ENCODE peak calls at places on chromosomes 13 and 19, in four cellular contexts. J, A, S and L are unnamed samples.

GRCh38 chr19:2969104-2969504 is 8.3 kb upstream of the TLE6 start:
- DNase-seq in A (peak), J (no peak), S (no peak), L (no peak)

GRCh38 chr13:38686635-38687245 is at the start of gene FREM2:
- DNase-seq in S (peak), A (peak), J (peak), L (peak)

GRCh38 chr19:7159105-7159933 is 89.8 kb downstream of the ZNF557 start:
- DNase-seq in S (no peak), J (no peak), A (no peak), L (no peak)

GRCh38 chr13:19181021-19181620 is 503 bp downstream of the TUBA3C start:
- DNase-seq in J (no peak), S (no peak), A (no peak), L (no peak)

GRCh38 chr19:3359850-3360493 is 6.4 kb upstream of the NFIC start:
- DNase-seq in J (no peak), S (no peak), A (no peak), L (no peak)

GRCh38 chr13:43648733-43649132 is 138.0 kb downstream of the ENOX1 start:
- DNase-seq in J (no peak), S (no peak), A (no peak), L (no peak)

GRCh38 chr13:83057119-83057518 is 825.2 kb downstream of the SLITRK1 start:
- DNase-seq in S (no peak), J (no peak), A (no peak), L (no peak)

GRCh38 chr13:97194473-97194872 is 27.7 kb upstream of the MBNL2 start:
- DNase-seq in A (no peak), J (peak), S (no peak), L (no peak)

GRCh38 chr13:37175996-37176395 is 70.5 kb upstream of the CSNK1A1L start:
- DNase-seq in A (no peak), S (no peak), J (no peak), L (no peak)

GRCh38 chr19:42270346-42271044 is 1.4 kb downstream of the CIC start:
- DNase-seq in S (no peak), A (no peak), J (peak), L (no peak)

GRCh38 chr19:47729799-47730520 is 15.4 kb upstream of the NOP53 start:
- DNase-seq in A (peak), J (peak), S (peak), L (no peak)

GRCh38 chr19:2168619-2169424 is 5.1 kb downstream of the DOT1L start:
- DNase-seq in A (peak), J (peak), S (peak), L (peak)

GRCh38 chr19:58361900-58362271 is 665 bp downstream of the ZNF497 start:
- DNase-seq in A (peak), J (peak), S (no peak), L (no peak)

GRCh38 chr19:56972291-56972914 is 131.9 kb upstream of the PEG3 start:
- DNase-seq in A (no peak), J (no peak), S (no peak), L (no peak)

GRCh38 chr19:3852614-3853254 is 16.1 kb downstream of the ZFR2 start:
- DNase-seq in J (peak), S (no peak), A (no peak), L (no peak)

GRCh38 chr19:676343-677105 is at the start of gene FSTL3:
- DNase-seq in S (no peak), A (no peak), J (no peak), L (no peak)

GRCh38 chr13:97205971-97206370 is 16.2 kb upstream of the MBNL2 start:
- DNase-seq in J (no peak), A (no peak), S (no peak), L (no peak)

GRCh38 chr13:25046985-25047660 is 48.8 kb upstream of the PABPC3 start:
- DNase-seq in J (no peak), S (peak), A (peak), L (no peak)

GRCh38 chr19:9205506-9206113 is 13.8 kb downstream of the OR7D4 start:
- DNase-seq in J (peak), S (peak), A (peak), L (peak)

GRCh38 chr13:101035119-101035620 is 360.6 kb upstream of the TMTC4 start:
- DNase-seq in S (no peak), J (no peak), A (no peak), L (no peak)

GRCh38 chr13:86918682-86919081 is 752.5 kb upstream of the SLITRK5 start:
- DNase-seq in J (no peak), A (no peak), S (no peak), L (no peak)

DNA sequence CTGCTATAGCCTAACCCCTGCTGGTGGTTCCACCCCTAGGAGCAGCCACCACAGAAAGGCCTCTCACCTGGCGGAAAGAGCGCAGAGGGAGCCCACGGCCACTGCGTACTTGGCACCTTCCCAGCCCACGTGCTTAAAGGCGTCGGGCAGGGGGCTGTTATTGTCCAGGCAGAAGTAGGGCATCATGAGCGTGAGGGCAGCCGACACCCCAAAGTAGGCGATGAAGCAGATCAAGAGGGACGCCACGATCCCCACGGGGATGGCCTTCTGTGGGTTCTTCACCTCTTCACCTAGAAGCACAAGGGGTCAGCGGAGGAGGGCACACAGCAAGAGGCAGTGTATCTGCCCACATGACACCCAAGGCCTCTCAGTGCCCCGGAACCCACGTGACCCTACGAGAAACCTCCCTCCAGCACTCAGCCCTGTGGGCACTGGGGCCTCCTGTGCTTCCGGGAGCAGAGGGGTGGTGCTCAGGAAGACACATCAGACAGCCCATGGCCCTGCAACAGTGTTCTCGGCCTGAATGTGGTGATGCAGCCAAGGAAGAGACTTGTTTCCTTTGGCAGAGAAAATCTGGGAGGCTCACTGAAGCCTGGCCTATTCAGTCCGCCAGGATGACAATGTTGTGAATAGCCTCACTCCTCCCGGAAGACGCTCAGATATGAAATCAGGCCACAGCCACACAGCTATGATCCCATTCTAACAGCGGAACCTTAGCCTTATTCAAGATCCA is 72.1 kb downstream of the SLC7A1 start:
- DNase-seq in S (no peak), J (no peak), A (no peak), L (no peak)
- TF ChIP-seq CTCF in S (no peak), J (no peak), A (no peak), L (no peak)

GRCh38 chr19:18746393-18747167 is 44.5 kb downstream of the COMP start:
- DNase-seq in J (no peak), S (no peak), A (no peak), L (no peak)
- TF ChIP-seq CTCF in J (no peak), S (no peak), A (no peak), L (no peak)

DNA sequence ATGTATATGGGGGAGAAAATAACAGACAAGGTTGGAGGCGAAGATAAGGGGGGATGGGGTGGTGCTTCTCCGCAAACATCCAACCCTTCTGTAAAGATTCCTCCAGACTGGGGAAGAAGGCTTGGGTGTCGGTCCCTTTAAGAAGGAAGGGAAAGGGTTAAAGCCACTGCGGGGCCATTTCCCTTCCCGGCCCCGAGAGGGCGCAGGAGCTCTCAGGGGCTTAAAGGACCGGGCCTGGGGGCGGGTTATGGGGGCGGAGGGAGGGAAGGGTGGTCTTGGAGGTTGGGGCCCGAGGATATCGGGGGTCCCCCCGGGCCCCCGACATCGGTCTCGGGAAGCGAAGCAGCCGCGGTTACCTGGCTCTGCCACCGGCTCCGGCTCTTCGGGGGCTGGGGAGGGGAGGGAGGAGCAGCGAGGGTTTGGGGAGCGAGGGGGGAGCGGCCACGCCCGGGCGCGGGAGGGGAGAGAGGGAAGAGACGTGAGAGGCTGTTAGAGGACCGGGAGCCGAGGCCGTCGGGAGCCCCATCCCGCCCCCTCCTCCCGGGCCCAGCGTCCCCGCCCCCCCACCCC is 2.8 kb downstream of the TNNT1 start:
- DNase-seq in S (no peak), J (peak), A (no peak), L (no peak)
- TF ChIP-seq CTCF in S (peak), J (peak), A (peak), L (peak)

GRCh38 chr19:18894254-18895037 is 1.5 kb downstream of the CERS1 start:
- DNase-seq in S (peak), A (no peak), J (no peak), L (no peak)

GRCh38 chr19:18895828-18896341 is at the start of gene CERS1:
- DNase-seq in S (peak), A (no peak), J (no peak), L (no peak)

GRCh38 chr19:18896421-18896841 is 473 bp upstream of the CERS1 start:
- DNase-seq in A (no peak), J (no peak), S (no peak), L (no peak)

GRCh38 chr19:18893573-18894253 is 2.2 kb downstream of the CERS1 start:
- DNase-seq in J (no peak), S (no peak), A (no peak), L (no peak)

DNA sequence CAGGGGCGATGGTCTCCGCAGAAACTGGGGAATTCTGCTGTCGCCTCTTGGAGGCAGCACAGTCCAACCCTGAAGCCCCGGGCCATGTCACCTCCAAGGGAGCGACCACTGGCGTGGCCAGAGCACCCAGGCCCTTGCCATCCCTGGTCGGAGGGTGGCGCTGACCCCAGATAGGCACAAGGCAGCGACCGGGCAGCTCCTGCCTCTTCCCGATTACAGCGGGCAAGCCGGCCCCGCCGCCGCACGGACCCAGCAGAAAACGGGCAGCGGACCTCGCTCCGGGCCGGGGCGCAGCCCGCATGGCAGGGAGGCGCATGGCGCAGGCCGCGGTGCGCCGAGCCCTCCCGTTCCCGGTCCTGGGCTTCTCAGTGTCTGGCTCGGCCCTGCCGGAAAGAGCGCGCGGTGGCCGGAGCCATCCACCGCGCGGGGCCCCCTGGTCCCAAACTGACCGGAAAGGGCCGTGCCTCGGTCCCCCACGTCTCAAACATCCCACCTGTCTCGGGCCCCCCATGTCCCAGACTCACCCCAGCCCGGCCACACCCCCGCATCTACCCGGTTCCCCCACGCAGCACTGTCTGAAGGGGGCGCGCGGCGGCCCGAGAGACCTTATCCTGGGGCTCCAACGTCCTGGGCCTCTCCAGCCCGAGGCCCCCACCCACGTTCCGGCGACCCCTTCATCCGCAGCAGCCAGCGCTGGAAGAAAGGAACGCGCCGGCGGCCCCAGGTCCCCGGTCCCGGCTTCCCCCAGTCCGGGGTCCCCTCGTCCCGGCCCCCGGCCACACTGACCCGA is 725 bp downstream of the CERS1 start:
- DNase-seq in S (peak), J (peak), A (peak), L (no peak)
- TF ChIP-seq CTCF in S (peak), J (peak), A (peak), L (peak)

DNA sequence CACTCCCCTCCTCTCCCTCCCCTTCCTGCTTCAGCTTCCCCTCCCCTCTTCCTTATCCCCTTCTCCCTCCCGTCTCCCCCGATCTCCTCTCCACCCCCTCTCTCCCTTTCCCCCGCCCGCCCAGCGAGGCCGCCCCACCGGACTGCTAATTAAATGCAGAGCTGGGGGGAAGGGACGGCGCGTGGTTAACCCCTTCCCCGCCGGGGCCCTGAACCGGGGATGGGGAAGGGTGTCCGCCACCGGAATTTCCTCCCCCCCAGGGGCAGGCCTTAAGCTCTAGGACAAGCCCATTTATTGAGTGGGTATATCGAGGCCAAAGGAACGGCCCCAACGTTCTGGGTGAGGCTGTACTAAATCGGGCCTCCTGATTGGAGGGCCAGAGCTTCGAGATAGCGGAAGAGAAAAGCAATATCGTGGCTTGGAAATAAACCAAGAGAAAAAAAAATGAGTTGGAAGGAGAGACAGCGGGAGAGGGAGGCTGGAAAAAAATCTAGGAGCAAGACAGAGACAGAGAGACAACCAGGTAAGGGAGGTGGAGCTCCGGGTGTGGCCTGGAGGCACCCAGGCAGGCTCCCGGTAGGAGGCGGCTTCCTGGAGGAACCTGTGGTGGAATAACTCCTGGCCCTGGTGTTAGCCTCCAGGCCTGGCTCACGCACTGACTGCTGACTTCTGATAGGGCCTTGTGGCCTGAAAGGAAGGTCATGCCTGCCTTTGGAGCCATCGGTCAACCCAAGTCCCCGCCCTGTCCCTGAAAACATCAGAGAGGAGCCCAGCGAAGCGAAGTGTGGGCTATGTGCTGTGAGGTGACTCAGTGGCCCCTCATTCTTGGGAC is 11.6 kb upstream of the JUND start:
- DNase-seq in J (peak), A (no peak), S (peak), L (peak)
- TF ChIP-seq CTCF in J (no peak), A (no peak), S (no peak), L (no peak)